ENCODE peak calls at places on chromosome 4, in six cellular contexts. One of them, this sample, is unnamed.

GRCh38 chr4:12507868-12508481 is 976.2 kb downstream of the RAB28 start:
- DNase-seq in H1: no peak
- DNase-seq in K562: no peak
- DNase-seq in HCT116: no peak
- DNase-seq in HepG2: no peak
- DNase-seq in SK-N-SH: no peak
- DNase-seq in this sample: no peak

GRCh38 chr4:101178731-101179130 is 168.6 kb downstream of the PPP3CA start:
- DNase-seq in SK-N-SH: no peak
- DNase-seq in HCT116: no peak
- DNase-seq in H1: no peak
- DNase-seq in HepG2: no peak
- DNase-seq in K562: no peak
- DNase-seq in this sample: no peak

GRCh38 chr4:173397604-173398003 is 1.3 kb downstream of the SCRG1 start:
- DNase-seq in HepG2: no peak
- DNase-seq in SK-N-SH: no peak
- DNase-seq in H1: no peak
- DNase-seq in K562: no peak
- DNase-seq in HCT116: no peak
- DNase-seq in this sample: no peak

GRCh38 chr4:145842224-145842887 is 96.3 kb downstream of the ZNF827 start:
- DNase-seq in HCT116: no peak
- DNase-seq in H1: no peak
- DNase-seq in K562: no peak
- DNase-seq in HepG2: no peak
- DNase-seq in SK-N-SH: no peak
- DNase-seq in this sample: no peak

GRCh38 chr4:12933760-12934221 is 550.3 kb downstream of the RAB28 start:
- DNase-seq in HepG2: peak
- DNase-seq in SK-N-SH: no peak
- DNase-seq in HCT116: no peak
- DNase-seq in K562: no peak
- DNase-seq in H1: no peak
- DNase-seq in this sample: no peak

GRCh38 chr4:100841911-100842310 is 324.1 kb upstream of the EMCN start:
- DNase-seq in HepG2: no peak
- DNase-seq in H1: no peak
- DNase-seq in SK-N-SH: no peak
- DNase-seq in K562: no peak
- DNase-seq in HCT116: no peak
- DNase-seq in this sample: no peak

GRCh38 chr4:104901438-104901837 is 245.2 kb upstream of the TET2 start:
- DNase-seq in H1: peak
- DNase-seq in SK-N-SH: no peak
- DNase-seq in K562: no peak
- DNase-seq in HCT116: peak
- DNase-seq in HepG2: no peak
- DNase-seq in this sample: no peak

GRCh38 chr4:96175871-96176270 is 336.0 kb downstream of the PDHA2 start:
- DNase-seq in H1: no peak
- DNase-seq in HCT116: no peak
- DNase-seq in K562: no peak
- DNase-seq in SK-N-SH: no peak
- DNase-seq in HepG2: no peak
- DNase-seq in this sample: no peak

GRCh38 chr4:126661194-126661593 is 971.6 kb upstream of the INTU start:
- DNase-seq in HepG2: no peak
- DNase-seq in H1: no peak
- DNase-seq in HCT116: no peak
- DNase-seq in K562: peak
- DNase-seq in SK-N-SH: no peak
- DNase-seq in this sample: no peak

GRCh38 chr4:100008048-100008447 is 58.0 kb upstream of the H2AZ1 start:
- DNase-seq in K562: no peak
- DNase-seq in H1: no peak
- DNase-seq in HCT116: no peak
- DNase-seq in HepG2: no peak
- DNase-seq in SK-N-SH: no peak
- DNase-seq in this sample: no peak

GRCh38 chr4:186144180-186144579 is 39.7 kb downstream of the FAM149A start:
- DNase-seq in K562: no peak
- DNase-seq in H1: no peak
- DNase-seq in SK-N-SH: peak
- DNase-seq in HepG2: no peak
- DNase-seq in HCT116: no peak
- DNase-seq in this sample: peak

GRCh38 chr4:132642196-132642817 is 506.8 kb upstream of the PCDH10 start:
- DNase-seq in HCT116: peak
- DNase-seq in H1: peak
- DNase-seq in K562: peak
- DNase-seq in SK-N-SH: peak
- DNase-seq in HepG2: peak
- DNase-seq in this sample: peak

GRCh38 chr4:37873383-37873782 is 17.5 kb upstream of the TBC1D1 start:
- DNase-seq in HepG2: peak
- DNase-seq in K562: no peak
- DNase-seq in HCT116: no peak
- DNase-seq in SK-N-SH: no peak
- DNase-seq in H1: no peak
- DNase-seq in this sample: no peak

GRCh38 chr4:94877973-94878372 is 120.2 kb downstream of the BMPR1B start:
- DNase-seq in K562: no peak
- DNase-seq in HCT116: no peak
- DNase-seq in H1: no peak
- DNase-seq in SK-N-SH: no peak
- DNase-seq in HepG2: no peak
- DNase-seq in this sample: no peak

GRCh38 chr4:39435875-39436563 is 22.7 kb downstream of the RPL9 start:
- DNase-seq in K562: no peak
- DNase-seq in SK-N-SH: no peak
- DNase-seq in HCT116: no peak
- DNase-seq in HepG2: no peak
- DNase-seq in H1: no peak
- DNase-seq in this sample: no peak

GRCh38 chr4:38703625-38704024 is 39.6 kb downstream of the KLF3 start:
- DNase-seq in SK-N-SH: no peak
- DNase-seq in K562: no peak
- DNase-seq in HCT116: no peak
- DNase-seq in HepG2: no peak
- DNase-seq in H1: no peak
- DNase-seq in this sample: no peak

GRCh38 chr4:55553442-55553841 is 6.7 kb upstream of the CLOCK start:
- DNase-seq in HCT116: no peak
- DNase-seq in SK-N-SH: no peak
- DNase-seq in K562: no peak
- DNase-seq in HepG2: peak
- DNase-seq in H1: no peak
- DNase-seq in this sample: peak

GRCh38 chr4:8540072-8540471 is 40.1 kb upstream of the GPR78 start:
- DNase-seq in HepG2: no peak
- DNase-seq in H1: no peak
- DNase-seq in K562: no peak
- DNase-seq in HCT116: no peak
- DNase-seq in SK-N-SH: no peak
- DNase-seq in this sample: no peak

GRCh38 chr4:8539661-8540060 is 40.5 kb upstream of the GPR78 start:
- DNase-seq in SK-N-SH: no peak
- DNase-seq in K562: no peak
- DNase-seq in H1: no peak
- DNase-seq in HepG2: no peak
- DNase-seq in HCT116: no peak
- DNase-seq in this sample: no peak

GRCh38 chr4:8540586-8540985 is 39.6 kb upstream of the GPR78 start:
- DNase-seq in HepG2: no peak
- DNase-seq in K562: no peak
- DNase-seq in HCT116: no peak
- DNase-seq in SK-N-SH: no peak
- DNase-seq in H1: no peak
- DNase-seq in this sample: no peak

GRCh38 chr4:8538076-8538702 is 42.0 kb upstream of the GPR78 start:
- DNase-seq in SK-N-SH: no peak
- DNase-seq in HepG2: no peak
- DNase-seq in HCT116: no peak
- DNase-seq in K562: no peak
- DNase-seq in H1: no peak
- DNase-seq in this sample: no peak

DNA sequence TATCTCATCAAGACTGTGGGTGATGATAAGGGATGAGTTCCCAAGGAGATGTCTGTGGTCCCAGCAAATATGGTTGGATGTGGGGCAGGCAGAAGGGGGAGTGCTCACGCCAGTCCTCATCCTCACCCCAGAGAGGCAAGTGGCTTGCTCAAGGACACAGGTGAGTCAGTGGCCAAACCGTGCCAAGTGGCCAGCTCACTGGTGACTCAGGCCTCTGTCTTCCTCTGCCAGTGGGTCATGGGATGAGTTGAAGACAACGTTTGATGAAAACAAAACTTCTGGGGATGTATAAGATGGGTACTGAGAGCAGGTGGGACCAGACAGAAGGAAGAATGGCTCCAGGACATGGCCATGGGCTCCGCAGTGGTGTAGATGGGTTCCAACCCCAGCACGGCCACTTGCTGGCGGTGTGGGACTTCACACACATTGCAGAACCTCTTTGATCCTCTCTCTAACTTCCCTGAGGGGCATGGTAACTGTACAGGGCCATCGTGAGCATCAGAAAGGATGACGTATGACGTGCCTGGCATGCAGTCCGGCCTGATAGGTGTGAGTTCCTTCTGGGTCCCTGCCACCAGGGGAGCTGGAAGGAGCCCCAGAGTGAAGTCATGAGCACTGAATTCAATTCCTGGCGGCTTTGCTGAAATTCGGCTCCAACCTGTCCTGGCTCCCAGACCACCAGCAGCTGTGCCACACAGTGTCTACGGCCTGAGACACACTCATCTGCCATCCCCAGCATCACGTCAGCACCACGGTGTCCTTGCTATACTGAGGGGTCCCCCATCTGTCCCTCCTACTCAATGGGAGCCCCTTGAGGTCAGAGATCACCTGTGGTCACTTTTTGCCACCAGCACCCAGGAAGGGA is 41.3 kb upstream of the GPR78 start:
- DNase-seq in HCT116: peak
- DNase-seq in K562: no peak
- DNase-seq in SK-N-SH: no peak
- DNase-seq in H1: no peak
- DNase-seq in HepG2: peak
- DNase-seq in this sample: no peak
- TF ChIP-seq JUND in HCT116: no peak
- TF ChIP-seq JUND in K562: no peak
- TF ChIP-seq JUND in SK-N-SH: peak
- TF ChIP-seq JUND in H1: no peak
- TF ChIP-seq JUND in HepG2: no peak
- TF ChIP-seq JUND in this sample: no peak

DNA sequence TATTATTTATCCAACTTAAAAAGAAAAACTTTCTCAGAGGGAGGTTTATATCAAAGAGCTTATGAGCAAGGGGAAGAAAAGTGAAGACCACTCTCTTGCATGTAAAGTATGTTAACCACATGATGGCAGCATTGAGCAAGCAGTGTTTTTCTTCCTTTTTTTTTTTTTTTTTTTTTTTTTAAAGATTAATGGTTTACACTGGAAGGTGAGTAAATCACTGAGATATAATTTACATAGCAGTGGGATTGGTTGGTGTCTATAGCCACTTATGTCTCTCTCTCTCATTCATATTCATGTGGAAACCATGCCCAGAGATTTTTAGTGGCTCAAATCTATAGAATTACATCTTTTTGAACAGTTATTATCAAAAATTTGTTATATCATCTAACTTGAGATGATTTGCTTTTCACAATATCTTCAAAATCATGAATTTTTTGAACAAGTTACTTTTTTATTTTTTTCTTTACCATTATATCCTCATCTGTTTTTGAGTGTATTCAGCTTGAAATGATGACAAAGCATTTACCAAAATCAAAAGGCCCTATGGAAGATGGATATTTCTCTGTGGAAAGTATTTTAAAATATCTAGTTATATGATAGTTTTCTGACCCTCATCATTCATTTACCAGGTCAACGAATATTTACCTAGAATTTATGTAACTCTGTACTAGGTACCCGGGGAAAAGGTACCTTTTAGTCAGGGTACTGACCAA is 31.6 kb downstream of the MTHFD2L start:
- DNase-seq in H1: no peak
- DNase-seq in K562: peak
- DNase-seq in HCT116: peak
- DNase-seq in SK-N-SH: peak
- DNase-seq in HepG2: peak
- DNase-seq in this sample: peak
- TF ChIP-seq JUND in H1: no peak
- TF ChIP-seq JUND in K562: no peak
- TF ChIP-seq JUND in HCT116: no peak
- TF ChIP-seq JUND in SK-N-SH: no peak
- TF ChIP-seq JUND in HepG2: no peak
- TF ChIP-seq JUND in this sample: no peak

GRCh38 chr4:155530857-155531256 is 135.8 kb upstream of the GUCY1A1 start:
- DNase-seq in HepG2: no peak
- DNase-seq in H1: no peak
- DNase-seq in K562: no peak
- DNase-seq in HCT116: no peak
- DNase-seq in SK-N-SH: no peak
- DNase-seq in this sample: peak

GRCh38 chr4:155529197-155529596 is 137.5 kb upstream of the GUCY1A1 start:
- DNase-seq in K562: no peak
- DNase-seq in HepG2: no peak
- DNase-seq in H1: no peak
- DNase-seq in SK-N-SH: peak
- DNase-seq in HCT116: no peak
- DNase-seq in this sample: peak

GRCh38 chr4:155530290-155530689 is 136.4 kb upstream of the GUCY1A1 start:
- DNase-seq in SK-N-SH: no peak
- DNase-seq in K562: no peak
- DNase-seq in HCT116: no peak
- DNase-seq in H1: no peak
- DNase-seq in HepG2: no peak
- DNase-seq in this sample: no peak

GRCh38 chr4:155532373-155532772 is 134.3 kb upstream of the GUCY1A1 start:
- DNase-seq in K562: no peak
- DNase-seq in H1: no peak
- DNase-seq in HepG2: no peak
- DNase-seq in HCT116: no peak
- DNase-seq in SK-N-SH: no peak
- DNase-seq in this sample: no peak

DNA sequence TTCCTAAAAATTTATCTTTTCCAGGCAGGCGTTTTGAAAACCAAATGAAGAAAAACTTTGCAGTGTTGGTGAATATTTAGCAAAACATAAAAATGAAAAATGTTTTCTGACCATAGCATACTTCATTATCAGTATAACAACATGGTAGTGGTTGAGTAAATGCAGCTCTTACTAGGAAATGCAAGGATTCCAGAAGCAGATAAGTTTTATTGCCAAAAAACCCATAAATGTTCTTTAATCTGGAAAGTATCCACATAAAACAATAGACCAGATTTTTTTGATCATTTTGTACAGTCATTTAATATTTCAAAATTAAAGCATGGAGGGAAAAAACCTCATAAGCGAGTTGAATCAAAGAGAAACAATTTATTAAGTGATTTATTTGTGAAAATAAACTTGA is 136.9 kb upstream of the GUCY1A1 start:
- DNase-seq in HCT116: no peak
- DNase-seq in H1: no peak
- DNase-seq in SK-N-SH: no peak
- DNase-seq in K562: no peak
- DNase-seq in HepG2: no peak
- DNase-seq in this sample: no peak
- TF ChIP-seq JUND in HCT116: no peak
- TF ChIP-seq JUND in H1: no peak
- TF ChIP-seq JUND in SK-N-SH: no peak
- TF ChIP-seq JUND in K562: no peak
- TF ChIP-seq JUND in HepG2: no peak
- TF ChIP-seq JUND in this sample: no peak

GRCh38 chr4:117900832-117901231 is 133.5 kb upstream of the NDST3 start:
- DNase-seq in H1: no peak
- DNase-seq in K562: no peak
- DNase-seq in SK-N-SH: no peak
- DNase-seq in HCT116: no peak
- DNase-seq in HepG2: no peak
- DNase-seq in this sample: no peak
- TF ChIP-seq JUND in H1: no peak
- TF ChIP-seq JUND in K562: no peak
- TF ChIP-seq JUND in SK-N-SH: no peak
- TF ChIP-seq JUND in HCT116: no peak
- TF ChIP-seq JUND in HepG2: no peak
- TF ChIP-seq JUND in this sample: no peak

This sample was measured in T47D.